ENCODE peak calls at places on chromosomes 12 and 14, in seven cellular contexts. H is activated gamma-delta T cell treated with Interleukin-2 at 50 U/mL for 16 hours; F is kidney glomerular epithelial cell; Y is BJ; R is left lobe of liver; V is CD4-positive, CD25-positive, alpha-beta regulatory T cell; Z is stimulated activated CD8-positive, alpha-beta memory T cell treated with anti-CD3 and anti-CD28 coated beads, Interleukin-15, amount 100 ng/mL, for 24 hours. W is an unnamed sample.
A peak's percentile ranks its signal among the peaks of the same experiment; 100 is the strongest.

GRCh38 chr12:2283910-2284309 is 231.1 kb downstream of the CACNA1C start:
- DNase-seq in H (no peak), F (no peak), Y (no peak), R (peak; percentile 39), V (no peak), Z (no peak), W (no peak)

GRCh38 chr14:101586531-101587402 is 25.5 kb downstream of the DIO3 start:
- DNase-seq in H (no peak), F (no peak), Y (no peak), R (no peak), V (no peak), Z (no peak), W (no peak)

GRCh38 chr14:66365388-66365787 is 120.8 kb upstream of the CCDC196 start:
- DNase-seq in H (no peak), F (no peak), Y (no peak), R (no peak), V (no peak), Z (no peak), W (no peak)

GRCh38 chr12:4586500-4586899 is 24.5 kb downstream of the DYRK4 start:
- DNase-seq in H (no peak), F (no peak), Y (no peak), R (no peak), V (no peak), Z (no peak), W (no peak)

GRCh38 chr14:38716871-38717270 is 386.2 kb downstream of the SEC23A start:
- DNase-seq in H (no peak), F (no peak), Y (no peak), R (no peak), V (no peak), Z (no peak), W (no peak)

GRCh38 chr12:46494424-46494823 is 121.9 kb upstream of the SLC38A2 start:
- DNase-seq in H (no peak), F (peak; percentile 13), Y (no peak), R (no peak), V (no peak), Z (no peak), W (peak; percentile 23)

GRCh38 chr14:23034498-23035302 is at the start of gene PSMB5:
- DNase-seq in H (peak; percentile 86), F (no peak), Y (peak; percentile 79), R (peak; percentile 89), V (peak; percentile 81), Z (peak; percentile 47), W (peak; percentile 93)

GRCh38 chr14:104979758-104980591 is 1.8 kb upstream of the AHNAK2 start:
- DNase-seq in H (no peak), F (peak; percentile 64), Y (no peak), R (peak; percentile 89), V (no peak), Z (no peak), W (peak; percentile 34)

GRCh38 chr12:52060498-52061177 is 9.1 kb upstream of the ATG101 start:
- DNase-seq in H (no peak), F (no peak), Y (no peak), R (no peak), V (no peak), Z (no peak), W (no peak)

GRCh38 chr14:91413547-91414474 is 3.8 kb downstream of the CCDC88C start:
- DNase-seq in H (peak; percentile 46), F (no peak), Y (no peak), R (no peak), V (peak; percentile 67), Z (no peak), W (no peak)

GRCh38 chr12:131915000-131915689 is 13.9 kb upstream of the PUS1 start:
- DNase-seq in H (no peak), F (no peak), Y (no peak), R (no peak), V (no peak), Z (no peak), W (no peak)

GRCh38 chr12:109088818-109089217 is 4.5 kb downstream of the ALKBH2 start:
- DNase-seq in H (no peak), F (no peak), Y (no peak), R (no peak), V (no peak), Z (no peak), W (no peak)

GRCh38 chr14:50357124-50357523 is 39.6 kb downstream of the CDKL1 start:
- DNase-seq in H (no peak), F (no peak), Y (no peak), R (no peak), V (no peak), Z (no peak), W (no peak)

GRCh38 chr14:105858676-105859025 is 332.3 kb downstream of the TMEM121 start:
- DNase-seq in H (no peak), F (no peak), Y (no peak), R (no peak), V (no peak), Z (no peak), W (no peak)

GRCh38 chr12:108640802-108641445 is 7.2 kb upstream of the SELPLG start:
- DNase-seq in H (no peak), F (peak; percentile 13), Y (no peak), R (no peak), V (no peak), Z (no peak), W (no peak)

GRCh38 chr12:104823985-104824441 is 134.1 kb downstream of the SLC41A2 start:
- DNase-seq in H (no peak), F (no peak), Y (no peak), R (no peak), V (no peak), Z (no peak), W (no peak)